ENCODE peak calls at places on chromosomes 1 and 21, in four cellular contexts. T, A, J and G are unnamed samples.

GRCh38 chr1:54988975-54989374 is 8.5 kb downstream of the TMEM61 start:
- DNase-seq in T (no peak), A (no peak), J (no peak), G (no peak)

GRCh38 chr1:19811206-19811851 is 3.8 kb downstream of the RNF186 start:
- DNase-seq in T (peak; percentile 56), A (peak; percentile 80), J (peak; percentile 44), G (peak; percentile 27)

GRCh38 chr1:32933742-32934322 is 30.8 kb downstream of the RNF19B start:
- DNase-seq in T (no peak), A (peak; percentile 38), J (no peak), G (no peak)

GRCh38 chr21:36306872-36307534 is 13.0 kb upstream of the MORC3 start:
- DNase-seq in T (no peak), A (peak; percentile 70), J (no peak), G (no peak)

GRCh38 chr1:197464039-197464438 is 196.0 kb downstream of the CRB1 start:
- DNase-seq in T (no peak), A (peak; percentile 37), J (peak; percentile 34), G (no peak)

GRCh38 chr1:12485231-12486172 is 132.5 kb downstream of the DHRS3 start:
- DNase-seq in T (no peak), A (no peak), J (no peak), G (no peak)

GRCh38 chr1:7810395-7810794 is 26.3 kb downstream of the PER3 start:
- DNase-seq in T (no peak), A (no peak), J (peak; percentile 45), G (no peak)

GRCh38 chr1:211920141-211920572 is 89.6 kb upstream of the LPGAT1 start:
- DNase-seq in T (no peak), A (no peak), J (peak; percentile 63), G (no peak)

GRCh38 chr1:94503153-94503552 is 38.4 kb downstream of the F3 start:
- DNase-seq in T (no peak), A (no peak), J (no peak), G (no peak)

GRCh38 chr1:168554603-168555520 is 11.1 kb upstream of the XCL2 start:
- DNase-seq in T (no peak), A (no peak), J (no peak), G (no peak)

GRCh38 chr1:225523214-225523613 is 95.4 kb upstream of the LBR start:
- DNase-seq in T (no peak), A (no peak), J (no peak), G (no peak)

GRCh38 chr1:42806171-42806570 is 10.8 kb upstream of the ERMAP start:
- DNase-seq in T (no peak), A (no peak), J (no peak), G (no peak)

GRCh38 chr1:203954788-203955552 is 93.6 kb downstream of the SNRPE start:
- DNase-seq in T (no peak), A (peak; percentile 6), J (no peak), G (no peak)

GRCh38 chr1:38152351-38153082 is 105.9 kb upstream of the POU3F1 start:
- DNase-seq in T (no peak), A (no peak), J (no peak), G (no peak)

GRCh38 chr21:25557170-25557569 is 50.1 kb downstream of the MRPL39 start:
- DNase-seq in T (no peak), A (no peak), J (no peak), G (no peak)

GRCh38 chr21:17003221-17003620 is 509.6 kb upstream of the CXADR start:
- DNase-seq in T (no peak), A (peak; percentile 48), J (no peak), G (no peak)

GRCh38 chr1:112803906-112804762 is 89.0 kb upstream of the PPM1J start:
- DNase-seq in T (peak; percentile 58), A (peak; percentile 90), J (peak; percentile 74), G (peak; percentile 45)

GRCh38 chr1:22313321-22313720 is 138.3 kb upstream of the ZBTB40 start:
- DNase-seq in T (no peak), A (no peak), J (no peak), G (no peak)

GRCh38 chr1:67339623-67340343 is 32.1 kb downstream of the IL12RB2 start:
- DNase-seq in T (no peak), A (no peak), J (no peak), G (no peak)

GRCh38 chr1:2543543-2544092 is 12.6 kb upstream of the TNFRSF14 start:
- DNase-seq in T (peak; percentile 70), A (peak; percentile 52), J (no peak), G (peak; percentile 64)

GRCh38 chr21:34762761-34763160 is 94.0 kb downstream of the CLIC6 start:
- DNase-seq in T (no peak), A (peak; percentile 2), J (no peak), G (no peak)

GRCh38 chr1:95604784-95605183 is 370.8 kb downstream of the RWDD3 start:
- DNase-seq in T (no peak), A (no peak), J (no peak), G (no peak)

GRCh38 chr1:206634365-206635079 is 814 bp upstream of the DYRK3 start:
- DNase-seq in T (peak; percentile 91), A (peak; percentile 95), J (peak; percentile 92), G (peak; percentile 73)

GRCh38 chr1:245225267-245225666 is 70.5 kb downstream of the KIF26B start:
- DNase-seq in T (no peak), A (no peak), J (no peak), G (no peak)

GRCh38 chr1:9086060-9086459 is 16.6 kb upstream of the SLC2A5 start:
- DNase-seq in T (no peak), A (no peak), J (no peak), G (no peak)

GRCh38 chr1:41802532-41803501 is 115.9 kb downstream of the HIVEP3 start:
- DNase-seq in T (no peak), A (no peak), J (peak; percentile 75), G (peak; percentile 31)

GRCh38 chr1:229596961-229597699 is 28.8 kb downstream of the TAF5L start:
- DNase-seq in T (no peak), A (no peak), J (peak; percentile 32), G (no peak)

GRCh38 chr1:239558992-239559391 is 172.6 kb downstream of the CHRM3 start:
- DNase-seq in T (no peak), A (no peak), J (no peak), G (no peak)

GRCh38 chr1:97252076-97252475 is 530.5 kb downstream of the PTBP2 start:
- DNase-seq in T (no peak), A (no peak), J (no peak), G (no peak)

GRCh38 chr1:55286851-55287602 is 71.9 kb upstream of the USP24 start:
- DNase-seq in T (no peak), A (no peak), J (no peak), G (no peak)

DNA sequence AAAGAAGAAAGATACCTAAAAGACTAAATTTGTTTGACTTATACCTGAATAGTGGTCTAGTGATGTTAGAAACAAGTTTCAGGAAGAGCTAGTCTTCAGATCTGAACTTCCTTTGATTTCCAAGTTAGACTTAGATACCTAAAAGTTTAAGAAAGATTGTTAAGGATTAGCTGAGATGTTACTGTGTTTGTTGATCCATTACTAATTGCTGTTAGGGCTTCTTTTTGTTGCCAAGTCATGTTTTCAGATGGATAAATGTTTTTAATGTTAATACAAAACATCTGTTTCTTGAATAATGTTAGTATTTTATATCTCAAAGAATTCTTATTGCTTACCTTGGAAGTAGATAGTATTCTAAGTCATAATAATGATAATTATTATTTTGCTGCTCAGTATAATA is 11.6 kb downstream of the GNAI3 start:
- DNase-seq in T (no peak), A (no peak), J (no peak), G (no peak)
- TF ChIP-seq CTCF in T (no peak), A (no peak), J (no peak), G (no peak)

GRCh38 chr1:178500091-178500770 is 3.5 kb upstream of the CLEC20A start:
- DNase-seq in T (no peak), A (peak; percentile 66), J (no peak), G (no peak)
- TF ChIP-seq CTCF in T (no peak), A (peak; percentile 18), J (no peak), G (no peak)

GRCh38 chr1:231422798-231423309 is 767 bp upstream of the EGLN1 start:
- DNase-seq in T (no peak), A (no peak), J (no peak), G (no peak)
- TF ChIP-seq CTCF in T (no peak), A (no peak), J (no peak), G (no peak)

GRCh38 chr1:13763991-13764390 is 64.0 kb downstream of the PRDM2 start:
- DNase-seq in T (no peak), A (no peak), J (no peak), G (no peak)
- TF ChIP-seq CTCF in T (no peak), A (no peak), J (no peak), G (no peak)

GRCh38 chr1:6396998-6397397 is 3.4 kb upstream of the ACOT7 start:
- DNase-seq in T (no peak), A (no peak), J (no peak), G (no peak)
- TF ChIP-seq CTCF in T (no peak), A (peak; percentile 61), J (no peak), G (no peak)

GRCh38 chr1:183674339-183674738 is 21.2 kb upstream of the APOBEC4 start:
- DNase-seq in T (no peak), A (no peak), J (no peak), G (no peak)
- TF ChIP-seq CTCF in T (no peak), A (no peak), J (no peak), G (no peak)

DNA sequence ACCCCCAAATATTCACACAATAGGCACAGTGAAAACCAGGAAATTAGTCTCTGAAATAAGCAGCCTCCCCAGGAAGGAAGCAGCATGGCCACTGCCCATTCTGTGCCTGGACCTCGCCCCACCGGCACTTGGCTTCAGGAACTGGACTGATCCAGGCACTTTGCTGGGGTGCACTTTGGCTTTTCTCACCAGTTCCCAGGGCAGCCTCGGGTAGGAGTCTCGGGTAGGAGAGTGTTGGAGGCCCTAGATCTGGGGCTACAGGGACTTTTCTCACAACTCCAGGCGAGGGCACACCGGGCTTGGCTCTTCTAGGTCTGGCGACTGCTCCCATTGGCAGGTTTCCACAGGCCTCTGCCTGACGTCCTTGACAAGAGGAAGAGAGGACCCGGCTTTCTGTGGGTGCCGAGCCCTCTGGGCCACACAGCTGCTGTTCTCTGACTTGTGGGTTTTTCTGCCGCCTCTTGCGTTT is 18.7 kb downstream of the ADARB1 start:
- DNase-seq in T (no peak), A (no peak), J (no peak), G (no peak)
- TF ChIP-seq CTCF in T (no peak), A (no peak), J (no peak), G (no peak)

GRCh38 chr1:155012760-155013602 is 10.4 kb downstream of the ZBTB7B start:
- DNase-seq in T (no peak), A (no peak), J (no peak), G (no peak)
- TF ChIP-seq CTCF in T (no peak), A (no peak), J (no peak), G (no peak)

GRCh38 chr1:223708001-223708359 is 4.4 kb upstream of the CAPN2 start:
- DNase-seq in T (no peak), A (no peak), J (no peak), G (no peak)
- TF ChIP-seq CTCF in T (no peak), A (no peak), J (no peak), G (no peak)

GRCh38 chr21:38333290-38334272 is 76.8 kb downstream of the KCNJ15 start:
- DNase-seq in T (no peak), A (peak; percentile 37), J (no peak), G (no peak)
- TF ChIP-seq CTCF in T (no peak), A (peak; percentile 69), J (peak; percentile 12), G (no peak)